ENCODE peak calls at places on chromosomes 1 and 21, in eight cellular contexts. B is adrenal gland, A is heart left ventricle, F is A549, Q is breast epithelium, C is sigmoid colon, N is tibial nerve, T is lower leg skin. Z is an unnamed sample.

GRCh38 chr21:38416791-38417190 is 81.5 kb downstream of the ERG start:
- DNase-seq in B (no peak), A (no peak), F (no peak), Q (no peak), C (no peak), N (no peak), T (no peak), Z (no peak)

GRCh38 chr1:18536356-18536755 is 55.6 kb downstream of the KLHDC7A start:
- DNase-seq in B (no peak), A (peak), F (no peak), Q (no peak), C (no peak), N (no peak), T (peak), Z (no peak)

GRCh38 chr21:34157456-34158025 is 84.2 kb downstream of the MRPS6 start:
- DNase-seq in B (no peak), A (no peak), F (no peak), Q (no peak), C (peak), N (no peak), T (no peak), Z (no peak)

GRCh38 chr1:33280091-33280661 is 23.9 kb downstream of the ZNF362 start:
- DNase-seq in B (no peak), A (no peak), F (no peak), Q (peak), C (peak), N (no peak), T (peak), Z (no peak)

GRCh38 chr1:26913389-26913753 is 404 bp downstream of the NR0B2 start:
- DNase-seq in B (no peak), A (no peak), F (no peak), Q (no peak), C (no peak), N (no peak), T (no peak), Z (no peak)

GRCh38 chr1:24896176-24896575 is 33.9 kb downstream of the RUNX3 start:
- DNase-seq in B (no peak), A (peak), F (no peak), Q (no peak), C (peak), N (no peak), T (peak), Z (no peak)

GRCh38 chr1:221188531-221188930 is 309.3 kb downstream of the HLX start:
- DNase-seq in B (no peak), A (no peak), F (no peak), Q (no peak), C (no peak), N (no peak), T (no peak), Z (no peak)

GRCh38 chr21:31509108-31510017 is 150.1 kb upstream of the SOD1 start:
- DNase-seq in B (no peak), A (no peak), F (peak), Q (peak), C (no peak), N (no peak), T (peak), Z (no peak)

GRCh38 chr1:100353988-100354387 is 1.7 kb downstream of the CDC14A start:
- DNase-seq in B (no peak), A (no peak), F (peak), Q (no peak), C (no peak), N (no peak), T (no peak), Z (no peak)

GRCh38 chr1:89068291-89068690 is 3.3 kb upstream of the GBP1 start:
- DNase-seq in B (no peak), A (no peak), F (no peak), Q (no peak), C (no peak), N (no peak), T (no peak), Z (no peak)

GRCh38 chr1:174963547-174964125 is 36.1 kb upstream of the CACYBP start:
- DNase-seq in B (no peak), A (no peak), F (no peak), Q (no peak), C (no peak), N (no peak), T (no peak), Z (no peak)

GRCh38 chr1:232252719-232253118 is 377.2 kb downstream of the SIPA1L2 start:
- DNase-seq in B (no peak), A (no peak), F (no peak), Q (no peak), C (no peak), N (no peak), T (no peak), Z (no peak)

GRCh38 chr1:205077158-205077933 is 6.9 kb downstream of the TMEM81 start:
- DNase-seq in B (no peak), A (no peak), F (no peak), Q (no peak), C (no peak), N (no peak), T (peak), Z (no peak)

GRCh38 chr1:75765697-75766355 is 20.2 kb upstream of the RABGGTB start:
- DNase-seq in B (no peak), A (no peak), F (peak), Q (no peak), C (no peak), N (no peak), T (no peak), Z (no peak)

GRCh38 chr1:25550155-25550506 is 6.7 kb downstream of the LDLRAP1 start:
- DNase-seq in B (no peak), A (no peak), F (no peak), Q (no peak), C (no peak), N (no peak), T (no peak), Z (no peak)

GRCh38 chr1:23902611-23903278 is 10.4 kb downstream of the CNR2 start:
- DNase-seq in B (no peak), A (no peak), F (no peak), Q (no peak), C (no peak), N (no peak), T (no peak), Z (no peak)

GRCh38 chr1:92701147-92701546 is 83.8 kb downstream of the EVI5 start:
- DNase-seq in B (no peak), A (no peak), F (no peak), Q (no peak), C (no peak), N (no peak), T (no peak), Z (no peak)

GRCh38 chr21:45818904-45819285 is 162.7 kb upstream of the COL6A1 start:
- DNase-seq in B (no peak), A (no peak), F (peak), Q (peak), C (peak), N (no peak), T (no peak), Z (no peak)

GRCh38 chr1:41322835-41323234 is 38.4 kb upstream of the FOXO6 start:
- DNase-seq in B (no peak), A (peak), F (peak), Q (no peak), C (no peak), N (no peak), T (no peak), Z (no peak)

GRCh38 chr1:246081138-246081702 is 425.9 kb downstream of the SMYD3 start:
- DNase-seq in B (no peak), A (no peak), F (no peak), Q (no peak), C (no peak), N (no peak), T (no peak), Z (no peak)

GRCh38 chr1:234670936-234671628 is 61.1 kb upstream of the IRF2BP2 start:
- DNase-seq in B (no peak), A (no peak), F (no peak), Q (no peak), C (no peak), N (no peak), T (no peak), Z (no peak)

GRCh38 chr1:29849038-29849750 is 612.9 kb downstream of the PTPRU start:
- DNase-seq in B (peak), A (no peak), F (peak), Q (no peak), C (no peak), N (peak), T (peak), Z (no peak)

GRCh38 chr21:38505654-38506523 is 7.6 kb upstream of the ERG start:
- DNase-seq in B (no peak), A (peak), F (peak), Q (no peak), C (no peak), N (peak), T (no peak), Z (no peak)

GRCh38 chr1:98133151-98133550 is 212.3 kb upstream of the DPYD start:
- DNase-seq in B (no peak), A (no peak), F (no peak), Q (no peak), C (no peak), N (no peak), T (no peak), Z (no peak)

GRCh38 chr1:114320586-114320985 is 166.9 kb upstream of the SYT6 start:
- DNase-seq in B (no peak), A (no peak), F (no peak), Q (no peak), C (no peak), N (no peak), T (no peak), Z (no peak)

GRCh38 chr1:89701746-89702241 is 68.9 kb downstream of the LRRC8C start:
- DNase-seq in B (no peak), A (no peak), F (no peak), Q (no peak), C (no peak), N (no peak), T (no peak), Z (no peak)

GRCh38 chr1:9239622-9240401 is 5.2 kb downstream of the H6PD start:
- DNase-seq in B (peak), A (peak), F (no peak), Q (no peak), C (peak), N (peak), T (no peak), Z (no peak)

GRCh38 chr1:183096889-183097288 is 73.7 kb downstream of the LAMC1 start:
- DNase-seq in B (no peak), A (peak), F (no peak), Q (no peak), C (peak), N (peak), T (no peak), Z (no peak)

GRCh38 chr1:27000817-27001460 is 7.4 kb downstream of the TRNP1 start:
- DNase-seq in B (no peak), A (no peak), F (peak), Q (no peak), C (peak), N (no peak), T (no peak), Z (no peak)

GRCh38 chr21:26739189-26739588 is 106.0 kb downstream of the ADAMTS1 start:
- DNase-seq in B (no peak), A (no peak), F (no peak), Q (no peak), C (no peak), N (no peak), T (no peak), Z (no peak)

GRCh38 chr1:44276006-44276405 is 62.7 kb downstream of the DMAP1 start:
- DNase-seq in B (no peak), A (no peak), F (no peak), Q (no peak), C (no peak), N (no peak), T (no peak), Z (no peak)

GRCh38 chr1:54742262-54742661 is 22.1 kb downstream of the PARS2 start:
- DNase-seq in B (no peak), A (no peak), F (no peak), Q (no peak), C (no peak), N (no peak), T (peak), Z (no peak)
- TF ChIP-seq POLR2A in B (no peak), A (no peak), F (no peak), Q (no peak), C (no peak), N (no peak), T (no peak), Z (no peak)

GRCh38 chr1:112706505-112707216 is at the start of gene RHOC:
- DNase-seq in B (peak), A (peak), F (no peak), Q (no peak), C (peak), N (no peak), T (peak), Z (no peak)
- TF ChIP-seq POLR2A in B (peak), A (peak), F (peak), Q (peak), C (peak), N (peak), T (no peak), Z (peak)

DNA sequence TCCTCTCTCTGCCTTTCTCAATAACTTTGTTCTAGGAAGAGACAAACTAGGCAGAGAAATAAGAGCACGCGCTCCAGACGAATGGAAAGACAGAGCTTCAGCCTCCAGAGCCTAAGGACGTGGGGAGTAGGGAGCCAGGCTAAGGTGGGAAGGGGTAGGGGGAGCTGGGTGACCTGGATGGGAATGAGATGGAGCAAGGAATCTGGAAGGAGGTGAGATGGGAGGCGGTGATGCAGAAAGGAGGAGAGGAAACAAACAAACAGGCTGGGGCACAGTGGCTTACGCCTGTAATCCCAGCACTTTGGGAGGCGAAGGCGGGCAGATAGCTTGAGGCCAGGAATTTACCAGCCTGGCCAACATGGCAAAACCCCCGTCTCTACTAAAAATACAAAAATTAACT is 10.8 kb downstream of the CRABP2 start:
- DNase-seq in B (no peak), A (no peak), F (no peak), Q (no peak), C (no peak), N (no peak), T (no peak), Z (no peak)
- TF ChIP-seq POLR2A in B (no peak), A (no peak), F (no peak), Q (no peak), C (no peak), N (no peak), T (no peak), Z (no peak)

GRCh38 chr21:41623945-41624344 is 116.0 kb upstream of the TMPRSS2 start:
- DNase-seq in B (no peak), A (no peak), F (no peak), Q (no peak), C (no peak), N (no peak), T (no peak), Z (no peak)
- TF ChIP-seq POLR2A in B (no peak), A (no peak), F (no peak), Q (no peak), C (no peak), N (no peak), T (no peak), Z (no peak)

Z was measured in esophagus squamous epithelium.